ENCODE peak calls at places on chromosomes 6 and 20, in five cellular contexts. O is foreskin fibroblast; V is HT-29; T is stimulated activated CD8-positive, alpha-beta memory T cell treated with anti-CD3 and anti-CD28 coated beads, Interleukin-7, amount 100 ng/mL, for 4 hours; B is SJSA1. E is an unnamed sample.

GRCh38 chr20:44734938-44735337 is 10.7 kb upstream of the KCNK15 start:
- DNase-seq in O (peak; percentile 88), V (peak; percentile 56), T (no peak), B (no peak), E (no peak)

GRCh38 chr6:27617700-27618689 is 145.1 kb upstream of the ZNF184 start:
- DNase-seq in O (peak; percentile 66), V (peak; percentile 32), T (no peak), B (no peak), E (peak; percentile 61)

GRCh38 chr6:27273783-27274182 is 26.3 kb downstream of the PRSS16 start:
- DNase-seq in O (no peak), V (no peak), T (no peak), B (no peak), E (no peak)

GRCh38 chr20:45545754-45546453 is 1.3 kb downstream of the EPPIN start:
- DNase-seq in O (peak; percentile 60), V (peak; percentile 61), T (no peak), B (no peak), E (peak; percentile 35)

GRCh38 chr6:23499549-23499948 is 626.5 kb upstream of the NRSN1 start:
- DNase-seq in O (no peak), V (no peak), T (no peak), B (no peak), E (no peak)

GRCh38 chr6:151118453-151119123 is 121.2 kb upstream of the AKAP12 start:
- DNase-seq in O (no peak), V (no peak), T (no peak), B (no peak), E (no peak)

GRCh38 chr6:139323511-139324445 is 32.0 kb upstream of the TXLNB start:
- DNase-seq in O (peak; percentile 67), V (no peak), T (peak; percentile 67), B (peak; percentile 17), E (peak; percentile 70)

GRCh38 chr20:4585104-4585753 is 136.5 kb upstream of the PRND start:
- DNase-seq in O (peak; percentile 92), V (peak; percentile 9), T (no peak), B (no peak), E (no peak)

GRCh38 chr6:101703311-101703710 is 309.8 kb downstream of the GRIK2 start:
- DNase-seq in O (no peak), V (no peak), T (no peak), B (no peak), E (no peak)

E was measured in H9.